ENCODE peak calls at places on chromosomes 16 and 17, in five cellular contexts. J is lower lobe of right lung, Z is omental fat pad, M is progenitor cell of endocrine pancreas, O is cardiac fibroblast. U is an unnamed sample.

GRCh38 chr17:180380-181212 is 854 bp downstream of the DOC2B start:
- DNase-seq in M (no peak), Z (no peak), O (no peak), J (no peak), U (no peak)

GRCh38 chr17:69523252-69523861 is 108.9 kb downstream of the MAP2K6 start:
- DNase-seq in Z (no peak), M (no peak), O (peak), J (no peak), U (peak)

GRCh38 chr17:50565559-50566350 is 5.2 kb downstream of the CACNA1G start:
- DNase-seq in J (no peak), O (peak), M (no peak), Z (no peak), U (no peak)

GRCh38 chr17:58556833-58557250 is 42.4 kb upstream of the MTMR4 start:
- DNase-seq in Z (no peak), O (no peak), M (no peak), J (no peak), U (no peak)

GRCh38 chr16:35308674-35309073 is 1849.3 kb downstream of the TP53TG3F start:
- DNase-seq in J (no peak), Z (no peak), O (no peak), M (no peak), U (no peak)

GRCh38 chr17:31594416-31594815 is 202.9 kb downstream of the RAB11FIP4 start:
- DNase-seq in O (no peak), Z (no peak), M (no peak), J (no peak), U (no peak)

GRCh38 chr16:64362193-64362592 is 759.7 kb downstream of the CDH11 start:
- DNase-seq in M (no peak), Z (no peak), J (no peak), O (peak), U (no peak)

GRCh38 chr16:11572301-11572995 is 14.3 kb downstream of the LITAF start:
- DNase-seq in M (no peak), J (no peak), Z (no peak), O (no peak), U (no peak)

GRCh38 chr17:68658999-68659780 is 58.0 kb upstream of the FAM20A start:
- DNase-seq in O (no peak), J (no peak), M (no peak), Z (no peak), U (no peak)

GRCh38 chr17:47897561-47897960 is 1.5 kb downstream of the SP2 start:
- DNase-seq in O (no peak), Z (no peak), M (no peak), J (no peak), U (no peak)

GRCh38 chr17:46742539-46743270 is 75.8 kb downstream of the WNT3 start:
- DNase-seq in Z (no peak), O (peak), J (no peak), M (no peak), U (no peak)

GRCh38 chr17:72719582-72720493 is 372.6 kb downstream of the SLC39A11 start:
- DNase-seq in M (no peak), J (no peak), Z (no peak), O (no peak), U (no peak)

GRCh38 chr16:705748-706188 is at the start of gene FBXL16:
- DNase-seq in M (no peak), Z (no peak), J (no peak), O (no peak), U (no peak)

GRCh38 chr17:34715504-34715903 is 136.1 kb downstream of the TMEM132E start:
- DNase-seq in J (no peak), M (no peak), Z (no peak), O (no peak), U (no peak)

GRCh38 chr16:9566099-9566498 is 474.7 kb downstream of the HAPSTR1 start:
- DNase-seq in J (no peak), M (no peak), Z (no peak), O (no peak), U (no peak)

GRCh38 chr17:33124185-33124584 is 132.5 kb downstream of the SPACA3 start:
- DNase-seq in J (no peak), M (no peak), Z (no peak), O (no peak), U (no peak)

GRCh38 chr17:53032861-53033271 is 789.9 kb upstream of the KIF2B start:
- DNase-seq in O (peak), Z (no peak), M (peak), J (no peak), U (peak)

GRCh38 chr17:79935845-79936470 is 96.7 kb upstream of the CBX4 start:
- DNase-seq in M (no peak), Z (no peak), O (no peak), J (no peak), U (no peak)

GRCh38 chr17:7755095-7755890 is 37.7 kb downstream of the DNAH2 start:
- DNase-seq in O (no peak), M (no peak), J (no peak), Z (no peak), U (no peak)

GRCh38 chr16:56909484-56910113 is 22.3 kb upstream of the HERPUD1 start:
- DNase-seq in Z (no peak), O (no peak), J (no peak), M (no peak), U (no peak)

GRCh38 chr16:4494746-4495490 is 18.7 kb downstream of the HMOX2 start:
- DNase-seq in J (no peak), M (no peak), Z (no peak), O (peak), U (no peak)

GRCh38 chr16:21264226-21265036 is 13.7 kb downstream of the CRYM start:
- DNase-seq in Z (no peak), M (no peak), J (no peak), O (no peak), U (no peak)

GRCh38 chr16:85200471-85201278 is 88.4 kb upstream of the CIBAR2 start:
- DNase-seq in J (no peak), M (no peak), Z (no peak), O (no peak), U (no peak)

GRCh38 chr17:33914120-33914519 is 341.0 kb upstream of the CCL2 start:
- DNase-seq in M (no peak), O (no peak), Z (no peak), J (no peak), U (no peak)

GRCh38 chr16:54160939-54161897 is 125.4 kb downstream of the IRX3 start:
- DNase-seq in Z (no peak), O (no peak), J (no peak), M (no peak), U (no peak)

GRCh38 chr17:81285179-81285878 is 9.8 kb downstream of the SLC38A10 start:
- DNase-seq in Z (peak), J (peak), M (no peak), O (peak), U (peak)

GRCh38 chr16:30351586-30352419 is 3.3 kb downstream of the CD2BP2 start:
- DNase-seq in M (no peak), J (peak), O (peak), Z (peak), U (no peak)

GRCh38 chr16:17018715-17019014 is 452.1 kb downstream of the XYLT1 start:
- DNase-seq in J (no peak), M (no peak), Z (no peak), O (no peak), U (no peak)

GRCh38 chr17:32627233-32628008 is 140.6 kb downstream of the CDK5R1 start:
- DNase-seq in O (peak), M (no peak), J (no peak), Z (no peak), U (no peak)

GRCh38 chr17:61997649-61998048 is 67.4 kb downstream of the MED13 start:
- DNase-seq in J (no peak), Z (no peak), M (no peak), O (peak), U (no peak)

GRCh38 chr17:56499799-56500388 is 93.6 kb upstream of the NOG start:
- DNase-seq in Z (no peak), M (no peak), O (peak), J (no peak), U (peak)

GRCh38 chr16:29720703-29721102 is 25.1 kb downstream of the C16orf54 start:
- DNase-seq in J (no peak), Z (no peak), M (no peak), O (no peak), U (no peak)

GRCh38 chr16:81521141-81521626 is 76.6 kb downstream of the CMIP start:
- DNase-seq in M (no peak), Z (no peak), O (no peak), J (peak), U (no peak)

GRCh38 chr16:52050418-52050817 is 496.5 kb downstream of the TOX3 start:
- DNase-seq in M (no peak), O (peak), J (no peak), Z (no peak), U (no peak)

GRCh38 chr16:11315499-11315898 is 29.8 kb upstream of the RMI2 start:
- DNase-seq in M (no peak), J (no peak), Z (no peak), O (peak), U (peak)

DNA sequence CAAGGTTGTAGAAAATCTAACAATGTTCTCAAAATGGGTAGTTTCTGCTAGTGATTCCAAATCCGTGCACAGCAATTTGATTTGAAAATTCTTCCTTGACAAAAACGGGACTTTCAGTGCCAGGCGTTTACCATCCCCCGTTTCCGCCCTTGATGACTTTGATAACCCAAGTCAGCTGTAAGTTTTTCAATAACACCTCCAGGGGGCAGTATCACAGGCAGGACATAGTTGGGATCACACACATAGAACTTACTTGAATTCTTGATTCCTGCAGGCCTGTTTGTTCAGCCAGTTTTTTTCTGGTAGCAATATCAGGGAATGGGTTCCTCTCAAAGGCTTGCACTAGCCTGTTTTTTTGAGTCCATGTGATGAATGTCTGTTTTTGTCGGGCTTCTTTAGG is 5.6 kb downstream of the DUXB start:
- DNase-seq in J (no peak), M (no peak), Z (no peak), O (no peak), U (no peak)
- TF ChIP-seq CTCF in J (no peak), M (peak), Z (no peak), O (no peak), U (no peak)

GRCh38 chr17:42760652-42761581 is at the start of gene RAMP2:
- DNase-seq in M (no peak), J (no peak), Z (peak), O (no peak), U (peak)
- TF ChIP-seq CTCF in M (no peak), J (no peak), Z (no peak), O (no peak), U (peak)

GRCh38 chr16:86534779-86535605 is 20.0 kb downstream of the MTHFSD start:
- DNase-seq in Z (no peak), O (no peak), M (no peak), J (no peak), U (no peak)
- TF ChIP-seq CTCF in Z (no peak), O (no peak), M (no peak), J (no peak), U (no peak)

GRCh38 chr17:77086433-77087010 is 54.2 kb upstream of the SEC14L1 start:
- DNase-seq in M (peak), Z (peak), J (peak), O (peak), U (peak)

GRCh38 chr17:77087650-77088454 is 52.9 kb upstream of the SEC14L1 start:
- DNase-seq in O (no peak), M (no peak), J (no peak), Z (no peak), U (no peak)

GRCh38 chr17:77089118-77089477 is 51.7 kb upstream of the SEC14L1 start:
- DNase-seq in M (no peak), O (peak), Z (no peak), J (no peak), U (no peak)

GRCh38 chr17:77090476-77090875 is 50.3 kb upstream of the SEC14L1 start:
- DNase-seq in Z (no peak), J (no peak), M (no peak), O (no peak), U (no peak)

GRCh38 chr17:77088455-77089117 is 52.2 kb upstream of the SEC14L1 start:
- DNase-seq in O (peak), M (peak), J (peak), Z (peak), U (peak)
- TF ChIP-seq CTCF in O (peak), M (peak), J (peak), Z (peak), U (peak)

GRCh38 chr17:74734256-74734655 is 2.8 kb upstream of the RAB37 start:
- DNase-seq in M (no peak), Z (no peak), J (no peak), O (no peak), U (no peak)

GRCh38 chr17:74738051-74738996 is 1.3 kb downstream of the RAB37 start:
- DNase-seq in J (no peak), O (no peak), M (no peak), Z (no peak), U (no peak)

GRCh38 chr17:74737299-74738050 is 419 bp downstream of the RAB37 start:
- DNase-seq in M (no peak), J (no peak), Z (no peak), O (no peak), U (peak)

GRCh38 chr17:74739227-74739831 is 2.3 kb downstream of the RAB37 start:
- DNase-seq in O (no peak), J (no peak), Z (no peak), M (no peak), U (no peak)

GRCh38 chr17:74736423-74737298 is at the start of gene RAB37:
- DNase-seq in Z (no peak), O (peak), J (peak), M (peak), U (peak)
- TF ChIP-seq CTCF in Z (no peak), O (peak), J (peak), M (peak), U (peak)

DNA sequence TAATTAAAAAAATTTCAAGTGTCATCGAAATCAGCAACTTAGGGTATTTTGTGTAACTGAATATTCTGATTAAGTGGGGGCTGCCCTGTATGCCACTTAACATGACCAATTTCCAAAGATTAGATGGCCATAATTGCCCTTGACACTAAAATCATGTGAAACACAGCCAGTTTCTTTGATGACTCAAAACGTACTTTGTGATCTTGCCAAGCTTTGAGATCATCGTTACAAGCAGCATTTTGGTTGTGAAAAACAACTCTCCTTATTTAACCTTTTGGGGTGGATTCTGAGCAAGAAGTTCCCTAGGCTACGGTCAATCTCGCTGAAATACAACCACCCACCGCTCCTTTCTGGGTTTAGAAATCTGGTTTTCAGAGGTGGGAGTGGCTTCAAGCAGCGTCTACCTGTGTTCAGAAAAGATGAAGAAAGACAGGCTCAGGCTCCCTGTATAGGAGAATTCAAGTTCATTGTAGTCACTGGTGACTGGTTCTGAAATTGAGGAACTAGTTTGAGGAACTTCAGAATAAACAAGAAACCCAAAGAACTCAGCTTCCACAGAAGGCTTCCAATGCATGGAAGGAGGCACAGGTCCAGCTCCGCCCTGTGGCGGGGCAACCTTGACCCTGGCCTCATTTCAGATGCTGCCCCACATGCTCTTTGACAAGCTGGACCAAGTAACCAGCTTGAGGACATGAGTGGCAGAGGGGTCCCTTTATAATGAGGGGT is 9.4 kb downstream of the MAP3K14 start:
- DNase-seq in M (no peak), J (no peak), O (peak), Z (no peak), U (no peak)
- TF ChIP-seq CTCF in M (no peak), J (no peak), O (no peak), Z (no peak), U (no peak)

U was measured in endothelial cell.